ENCODE peak calls at places on chromosomes 16 and 17, in six cellular contexts. One of them, this sample, is unnamed.

GRCh38 chr16:80746231-80746630 is 58.2 kb downstream of the CDYL2 start:
- DNase-seq in H9: no peak
- DNase-seq in mesenchymal stem cell: no peak
- DNase-seq in neuronal stem cell: no peak
- DNase-seq in IMR-90: no peak
- DNase-seq in H1: no peak
- DNase-seq in this sample: no peak

GRCh38 chr17:42107597-42108576 is 4.6 kb downstream of the DHX58 start:
- DNase-seq in H9: peak; percentile 99
- DNase-seq in mesenchymal stem cell: peak; percentile 70
- DNase-seq in neuronal stem cell: peak; percentile 85
- DNase-seq in IMR-90: peak; percentile 32
- DNase-seq in H1: peak; percentile 84
- DNase-seq in this sample: peak; percentile 96

GRCh38 chr16:75251280-75252048 is at the start of gene BCAR1:
- DNase-seq in H9: peak; percentile 96
- DNase-seq in mesenchymal stem cell: peak; percentile 93
- DNase-seq in neuronal stem cell: peak; percentile 89
- DNase-seq in IMR-90: peak; percentile 93
- DNase-seq in H1: peak; percentile 50
- DNase-seq in this sample: peak; percentile 95

GRCh38 chr17:986322-986929 is 6.8 kb upstream of the NXN start:
- DNase-seq in H9: no peak
- DNase-seq in mesenchymal stem cell: no peak
- DNase-seq in neuronal stem cell: no peak
- DNase-seq in IMR-90: no peak
- DNase-seq in H1: no peak
- DNase-seq in this sample: no peak

GRCh38 chr17:50922107-50922506 is 56.0 kb upstream of the TOB1 start:
- DNase-seq in H9: no peak
- DNase-seq in mesenchymal stem cell: no peak
- DNase-seq in neuronal stem cell: no peak
- DNase-seq in IMR-90: peak; percentile 14
- DNase-seq in H1: no peak
- DNase-seq in this sample: no peak

GRCh38 chr16:11052080-11052808 is 107.9 kb downstream of the CLEC16A start:
- DNase-seq in H9: no peak
- DNase-seq in mesenchymal stem cell: no peak
- DNase-seq in neuronal stem cell: no peak
- DNase-seq in IMR-90: no peak
- DNase-seq in H1: no peak
- DNase-seq in this sample: peak; percentile 48

GRCh38 chr17:80822700-80823410 is 168.8 kb upstream of the CHMP6 start:
- DNase-seq in H9: no peak
- DNase-seq in mesenchymal stem cell: peak; percentile 53
- DNase-seq in neuronal stem cell: no peak
- DNase-seq in IMR-90: no peak
- DNase-seq in H1: no peak
- DNase-seq in this sample: no peak

GRCh38 chr17:17706140-17707060 is 25.1 kb downstream of the RAI1 start:
- DNase-seq in H9: no peak
- DNase-seq in mesenchymal stem cell: no peak
- DNase-seq in neuronal stem cell: no peak
- DNase-seq in IMR-90: no peak
- DNase-seq in H1: no peak
- DNase-seq in this sample: no peak

GRCh38 chr17:81738801-81739393 is 26.8 kb downstream of the SLC25A10 start:
- DNase-seq in H9: no peak
- DNase-seq in mesenchymal stem cell: no peak
- DNase-seq in neuronal stem cell: no peak
- DNase-seq in IMR-90: no peak
- DNase-seq in H1: no peak
- DNase-seq in this sample: no peak

GRCh38 chr17:57862410-57862989 is 12.7 kb upstream of the MRPS23 start:
- DNase-seq in H9: peak; percentile 61
- DNase-seq in mesenchymal stem cell: no peak
- DNase-seq in neuronal stem cell: no peak
- DNase-seq in IMR-90: no peak
- DNase-seq in H1: no peak
- DNase-seq in this sample: no peak

GRCh38 chr16:8229011-8229520 is 361.2 kb downstream of the TMEM114 start:
- DNase-seq in H9: peak; percentile 33
- DNase-seq in mesenchymal stem cell: no peak
- DNase-seq in neuronal stem cell: no peak
- DNase-seq in IMR-90: no peak
- DNase-seq in H1: no peak
- DNase-seq in this sample: peak; percentile 73

GRCh38 chr17:38738007-38738662 is 8.0 kb downstream of the CISD3 start:
- DNase-seq in H9: no peak
- DNase-seq in mesenchymal stem cell: no peak
- DNase-seq in neuronal stem cell: no peak
- DNase-seq in IMR-90: no peak
- DNase-seq in H1: no peak
- DNase-seq in this sample: no peak

GRCh38 chr17:2707721-2708584 is 3.6 kb downstream of the CLUH start:
- DNase-seq in H9: peak; percentile 82
- DNase-seq in mesenchymal stem cell: no peak
- DNase-seq in neuronal stem cell: no peak
- DNase-seq in IMR-90: no peak
- DNase-seq in H1: no peak
- DNase-seq in this sample: peak; percentile 60

GRCh38 chr16:1082952-1083675 is 10.6 kb downstream of the SSTR5 start:
- DNase-seq in H9: no peak
- DNase-seq in mesenchymal stem cell: no peak
- DNase-seq in neuronal stem cell: no peak
- DNase-seq in IMR-90: no peak
- DNase-seq in H1: no peak
- DNase-seq in this sample: no peak

GRCh38 chr16:78650675-78651074 is 551.2 kb downstream of the WWOX start:
- DNase-seq in H9: no peak
- DNase-seq in mesenchymal stem cell: no peak
- DNase-seq in neuronal stem cell: no peak
- DNase-seq in IMR-90: no peak
- DNase-seq in H1: no peak
- DNase-seq in this sample: no peak

GRCh38 chr17:42097691-42098661 is at the start of gene ZNF385C:
- DNase-seq in H9: peak; percentile 74
- DNase-seq in mesenchymal stem cell: no peak
- DNase-seq in neuronal stem cell: no peak
- DNase-seq in IMR-90: no peak
- DNase-seq in H1: no peak
- DNase-seq in this sample: no peak

GRCh38 chr17:10563991-10564660 is 14.7 kb upstream of the MYH2 start:
- DNase-seq in H9: no peak
- DNase-seq in mesenchymal stem cell: no peak
- DNase-seq in neuronal stem cell: no peak
- DNase-seq in IMR-90: no peak
- DNase-seq in H1: no peak
- DNase-seq in this sample: no peak

GRCh38 chr16:4847774-4848587 is 700 bp downstream of the UBN1 start:
- DNase-seq in H9: peak; percentile 38
- DNase-seq in mesenchymal stem cell: peak; percentile 84
- DNase-seq in neuronal stem cell: peak; percentile 6
- DNase-seq in IMR-90: peak; percentile 64
- DNase-seq in H1: no peak
- DNase-seq in this sample: peak; percentile 57

GRCh38 chr16:73390936-73391335 is 343.0 kb upstream of the ZFHX3 start:
- DNase-seq in H9: no peak
- DNase-seq in mesenchymal stem cell: no peak
- DNase-seq in neuronal stem cell: no peak
- DNase-seq in IMR-90: peak; percentile 31
- DNase-seq in H1: no peak
- DNase-seq in this sample: no peak

GRCh38 chr16:30092373-30093010 is 768 bp upstream of the TBX6 start:
- DNase-seq in H9: peak; percentile 94
- DNase-seq in mesenchymal stem cell: peak; percentile 88
- DNase-seq in neuronal stem cell: peak; percentile 51
- DNase-seq in IMR-90: peak; percentile 27
- DNase-seq in H1: no peak
- DNase-seq in this sample: peak; percentile 95

GRCh38 chr17:27296427-27296979 is 2.6 kb downstream of the WSB1 start:
- DNase-seq in H9: no peak
- DNase-seq in mesenchymal stem cell: peak; percentile 57
- DNase-seq in neuronal stem cell: no peak
- DNase-seq in IMR-90: peak; percentile 85
- DNase-seq in H1: no peak
- DNase-seq in this sample: no peak

GRCh38 chr17:2837147-2837561 is 40.9 kb downstream of the RAP1GAP2 start:
- DNase-seq in H9: no peak
- DNase-seq in mesenchymal stem cell: no peak
- DNase-seq in neuronal stem cell: no peak
- DNase-seq in IMR-90: no peak
- DNase-seq in H1: no peak
- DNase-seq in this sample: no peak

GRCh38 chr16:64345142-64345541 is 776.7 kb downstream of the CDH11 start:
- DNase-seq in H9: no peak
- DNase-seq in mesenchymal stem cell: no peak
- DNase-seq in neuronal stem cell: no peak
- DNase-seq in IMR-90: no peak
- DNase-seq in H1: no peak
- DNase-seq in this sample: no peak

GRCh38 chr16:64343061-64343819 is 778.6 kb downstream of the CDH11 start:
- DNase-seq in H9: no peak
- DNase-seq in mesenchymal stem cell: no peak
- DNase-seq in neuronal stem cell: no peak
- DNase-seq in IMR-90: no peak
- DNase-seq in H1: no peak
- DNase-seq in this sample: no peak

DNA sequence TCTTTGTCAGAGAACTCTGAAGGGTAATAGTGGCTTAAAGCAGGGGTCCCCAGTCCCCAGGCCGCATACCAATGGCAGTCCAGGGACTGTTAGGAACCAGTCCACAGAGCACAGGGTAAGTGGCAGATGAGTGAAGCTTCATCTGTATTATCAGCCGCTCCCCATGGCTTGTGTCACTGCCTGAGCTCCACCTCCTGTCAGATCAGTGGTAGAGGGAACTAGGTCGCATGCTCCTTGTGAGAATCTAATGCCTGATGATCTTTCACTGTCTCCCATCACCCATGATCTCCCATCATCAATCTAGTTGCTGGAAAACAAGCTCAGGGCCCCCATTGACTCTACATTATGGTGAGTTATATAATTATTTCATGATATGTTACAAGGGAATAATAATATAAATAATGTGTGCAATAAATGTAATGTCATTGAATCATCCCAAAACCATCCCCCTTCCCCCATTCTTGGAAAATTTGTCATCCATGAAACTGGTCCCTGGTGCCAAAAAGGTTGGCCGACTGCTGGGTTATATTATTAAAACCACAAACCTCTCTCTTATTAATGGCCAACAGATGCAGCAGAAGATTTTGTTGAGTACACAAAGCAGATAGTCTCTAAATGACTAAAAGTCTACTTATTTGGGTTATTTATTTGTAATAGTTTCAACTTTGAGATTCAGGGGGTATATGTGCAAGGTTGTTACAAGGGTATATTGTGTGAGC is 782.7 kb downstream of the CDH11 start:
- DNase-seq in H9: no peak
- DNase-seq in mesenchymal stem cell: no peak
- DNase-seq in neuronal stem cell: no peak
- DNase-seq in IMR-90: peak; percentile 79
- DNase-seq in H1: no peak
- DNase-seq in this sample: peak; percentile 2
- H2BK15ac ChIP-seq in H9: no peak overlapping the region
- H2BK15ac ChIP-seq in mesenchymal stem cell: no peak overlapping the region
- H2BK15ac ChIP-seq in neuronal stem cell: no peak overlapping the region
- H2BK15ac ChIP-seq in IMR-90: no peak overlapping the region
- H2BK15ac ChIP-seq in H1: no peak overlapping the region
- H2BK15ac ChIP-seq in this sample: no peak overlapping the region

DNA sequence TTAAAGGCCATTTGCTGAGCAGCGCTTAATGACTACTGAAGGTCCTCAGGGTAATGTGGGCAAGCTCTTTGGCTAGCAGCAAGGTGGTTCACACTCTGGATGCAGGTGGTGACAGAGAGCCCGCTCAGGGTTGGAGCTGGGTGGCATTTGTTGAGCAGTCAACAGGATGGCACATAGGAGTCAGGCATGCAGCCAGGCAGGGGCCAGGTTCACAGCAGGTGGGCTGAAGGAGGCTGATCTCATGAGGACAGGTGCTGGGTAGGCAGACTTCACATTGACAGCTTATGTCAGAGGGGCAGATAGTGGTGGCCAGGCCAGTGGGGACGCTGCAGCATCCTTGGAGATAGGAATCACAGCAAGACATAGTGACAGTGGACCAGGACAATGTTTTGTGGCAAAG is 4.5 kb downstream of the KRTAP3-1 start:
- DNase-seq in H9: no peak
- DNase-seq in mesenchymal stem cell: no peak
- DNase-seq in neuronal stem cell: no peak
- DNase-seq in IMR-90: no peak
- DNase-seq in H1: no peak
- DNase-seq in this sample: no peak
- H2BK15ac ChIP-seq in H9: no peak overlapping the region
- H2BK15ac ChIP-seq in mesenchymal stem cell: no peak overlapping the region
- H2BK15ac ChIP-seq in neuronal stem cell: peak overlapping the region; percentile 5
- H2BK15ac ChIP-seq in IMR-90: no peak overlapping the region
- H2BK15ac ChIP-seq in H1: no peak overlapping the region
- H2BK15ac ChIP-seq in this sample: no peak overlapping the region

DNA sequence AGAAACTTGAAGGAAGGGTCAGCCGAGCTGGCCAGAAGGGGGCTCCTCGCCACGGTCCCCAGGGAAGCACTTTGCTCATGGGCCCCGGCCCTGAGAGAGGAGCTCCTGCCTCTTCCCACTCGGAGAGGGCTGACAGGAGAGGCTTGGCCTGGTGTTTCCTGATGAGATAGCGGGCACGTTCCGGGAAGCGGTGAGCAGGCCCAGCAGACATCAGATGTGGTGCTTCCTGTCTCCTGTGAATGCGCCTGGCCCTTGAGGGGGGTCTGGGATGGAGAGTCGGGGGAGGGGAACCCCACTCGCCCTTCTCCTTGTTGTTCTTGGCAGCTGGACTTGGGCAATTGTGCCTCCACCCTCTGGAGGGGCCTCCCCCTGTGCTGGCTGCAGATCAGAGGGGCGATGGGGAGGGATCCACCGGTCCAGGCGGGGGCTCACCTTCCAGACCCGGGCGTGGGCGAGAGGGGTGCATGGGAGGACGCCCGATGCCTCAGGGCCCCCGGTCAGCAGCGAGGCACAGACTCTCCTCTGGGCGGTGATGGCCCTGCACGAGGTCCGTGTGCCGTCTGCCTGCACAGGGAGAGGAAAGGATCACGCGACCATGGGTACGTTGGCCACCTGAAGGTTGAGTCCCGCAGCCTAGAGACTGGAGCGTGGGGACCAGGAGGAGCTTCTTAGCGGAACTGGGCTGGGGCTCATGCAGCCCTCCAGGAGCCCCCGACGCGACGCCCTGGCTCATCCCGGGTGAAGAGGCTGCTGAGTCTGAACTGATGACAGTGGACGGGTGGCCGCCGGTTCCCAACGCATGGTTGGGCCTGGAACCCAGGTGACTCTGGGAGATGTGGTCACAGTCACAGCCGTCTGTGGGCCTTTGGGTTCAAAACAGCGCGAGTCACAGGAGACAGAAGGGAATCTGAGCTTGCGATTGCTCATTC is 25.4 kb downstream of the METRNL start:
- DNase-seq in H9: no peak
- DNase-seq in mesenchymal stem cell: no peak
- DNase-seq in neuronal stem cell: no peak
- DNase-seq in IMR-90: no peak
- DNase-seq in H1: no peak
- DNase-seq in this sample: no peak
- H2BK15ac ChIP-seq in H9: no peak overlapping the region
- H2BK15ac ChIP-seq in mesenchymal stem cell: no peak overlapping the region
- H2BK15ac ChIP-seq in neuronal stem cell: no peak overlapping the region
- H2BK15ac ChIP-seq in IMR-90: no peak overlapping the region
- H2BK15ac ChIP-seq in H1: no peak overlapping the region
- H2BK15ac ChIP-seq in this sample: no peak overlapping the region

GRCh38 chr17:20294120-20294519 is 173.2 kb downstream of the LGALS9B start:
- DNase-seq in H9: no peak
- DNase-seq in mesenchymal stem cell: no peak
- DNase-seq in neuronal stem cell: no peak
- DNase-seq in IMR-90: no peak
- DNase-seq in H1: no peak
- DNase-seq in this sample: no peak
- H2BK15ac ChIP-seq in H9: no peak overlapping the region
- H2BK15ac ChIP-seq in mesenchymal stem cell: no peak overlapping the region
- H2BK15ac ChIP-seq in neuronal stem cell: no peak overlapping the region
- H2BK15ac ChIP-seq in IMR-90: no peak overlapping the region
- H2BK15ac ChIP-seq in H1: no peak overlapping the region
- H2BK15ac ChIP-seq in this sample: no peak overlapping the region